ENCODE peak calls at places on chromosome 13, in six cellular contexts. R is tibial nerve, X is Caco-2, M is HCT116, N is lower lobe of right lung, V is body of pancreas. S is an unnamed sample.

GRCh38 chr13:91922969-91923592 is 524.7 kb downstream of the GPC5 start:
- DNase-seq in R (no peak), X (no peak), M (no peak), N (no peak), V (no peak), S (peak; percentile 5)

GRCh38 chr13:28529836-28530235 is 34.9 kb upstream of the FLT1 start:
- DNase-seq in R (no peak), X (no peak), M (no peak), N (no peak), V (no peak), S (no peak)

GRCh38 chr13:98252931-98253470 is 75.9 kb upstream of the RNF113B start:
- DNase-seq in R (no peak), X (peak; percentile 63), M (peak; percentile 21), N (no peak), V (no peak), S (peak; percentile 59)

GRCh38 chr13:31875134-31875533 is 135.8 kb downstream of the RXFP2 start:
- DNase-seq in R (no peak), X (no peak), M (no peak), N (no peak), V (no peak), S (peak; percentile 13)

GRCh38 chr13:44810067-44810840 is 179.0 kb downstream of the NUFIP1 start:
- DNase-seq in R (no peak), X (no peak), M (no peak), N (no peak), V (peak; percentile 58), S (peak; percentile 48)

GRCh38 chr13:48930933-48931332 is 44.8 kb upstream of the FNDC3A start:
- DNase-seq in R (no peak), X (no peak), M (no peak), N (no peak), V (no peak), S (no peak)

GRCh38 chr13:47256618-47257017 is 359.8 kb upstream of the HTR2A start:
- DNase-seq in R (no peak), X (no peak), M (no peak), N (no peak), V (no peak), S (peak; percentile 90)

GRCh38 chr13:111011899-111012298 is 97.0 kb upstream of the ANKRD10 start:
- DNase-seq in R (no peak), X (no peak), M (no peak), N (no peak), V (no peak), S (no peak)

GRCh38 chr13:97015661-97016350 is 21.5 kb upstream of the OXGR1 start:
- DNase-seq in R (no peak), X (no peak), M (no peak), N (no peak), V (no peak), S (no peak)

GRCh38 chr13:22454586-22454985 is 726.2 kb upstream of the SGCG start:
- DNase-seq in R (no peak), X (no peak), M (no peak), N (no peak), V (no peak), S (no peak)

GRCh38 chr13:114101831-114102520 is 30.4 kb downstream of the RASA3 start:
- DNase-seq in R (peak; percentile 5), X (no peak), M (no peak), N (peak; percentile 41), V (peak; percentile 5), S (no peak)

GRCh38 chr13:23321534-23322241 is 111.8 kb downstream of the SACS start:
- DNase-seq in R (no peak), X (no peak), M (peak; percentile 26), N (no peak), V (no peak), S (peak; percentile 95)

GRCh38 chr13:106361621-106362020 is 173.8 kb downstream of the EFNB2 start:
- DNase-seq in R (no peak), X (no peak), M (no peak), N (no peak), V (no peak), S (no peak)

GRCh38 chr13:113089693-113090414 is 15.7 kb upstream of the F7 start:
- DNase-seq in R (no peak), X (no peak), M (no peak), N (peak; percentile 44), V (no peak), S (no peak)

GRCh38 chr13:42075517-42075916 is 27.1 kb downstream of the DGKH start:
- DNase-seq in R (no peak), X (no peak), M (no peak), N (no peak), V (no peak), S (no peak)

GRCh38 chr13:42083138-42083770 is 34.8 kb downstream of the DGKH start:
- DNase-seq in R (no peak), X (no peak), M (no peak), N (no peak), V (no peak), S (no peak)

GRCh38 chr13:42076309-42076713 is 27.9 kb downstream of the DGKH start:
- DNase-seq in R (no peak), X (no peak), M (no peak), N (no peak), V (no peak), S (peak; percentile 6)

GRCh38 chr13:42073683-42074082 is 25.2 kb downstream of the DGKH start:
- DNase-seq in R (no peak), X (no peak), M (no peak), N (no peak), V (no peak), S (peak; percentile 24)

DNA sequence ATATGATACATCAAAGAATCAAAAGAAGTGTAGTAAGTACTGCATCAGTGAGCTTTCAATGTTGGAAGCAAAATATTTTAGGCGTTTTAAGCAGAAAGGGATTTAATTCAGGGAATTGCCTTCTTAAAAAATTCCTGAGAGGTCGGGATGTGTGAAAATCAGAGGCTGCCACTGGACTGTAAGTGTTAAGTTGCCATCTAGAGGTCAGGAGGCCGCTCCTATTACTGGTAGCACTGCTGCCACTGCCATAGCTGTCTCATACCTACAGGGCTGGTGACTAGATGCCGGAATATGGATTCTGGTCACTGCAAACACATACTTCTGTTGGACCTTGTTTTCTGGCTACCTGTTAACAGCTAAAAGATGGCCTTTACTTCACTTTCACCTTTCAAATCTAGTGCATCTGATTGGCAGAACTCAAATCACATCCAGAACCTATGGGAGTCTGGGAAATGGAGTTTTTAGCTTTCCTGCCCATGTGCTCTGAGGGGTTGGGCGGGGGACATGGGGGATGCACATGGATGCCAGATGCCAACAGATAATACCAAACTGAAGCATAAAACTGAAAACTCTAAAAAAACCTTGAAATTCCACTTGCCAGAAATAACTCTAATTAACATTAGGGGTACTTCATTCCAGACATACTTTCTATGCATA is 29.8 kb downstream of the DGKH start:
- DNase-seq in R (no peak), X (peak; percentile 19), M (no peak), N (no peak), V (peak; percentile 28), S (no peak)
- TF ChIP-seq CTCF in R (no peak), X (no peak), M (no peak), N (no peak), V (no peak), S (no peak)

GRCh38 chr13:107864543-107865460 is 350.5 kb downstream of the LIG4 start:
- DNase-seq in R (no peak), X (peak; percentile 50), M (no peak), N (no peak), V (peak; percentile 23), S (peak; percentile 80)

GRCh38 chr13:107866666-107867623 is 348.4 kb downstream of the LIG4 start:
- DNase-seq in R (no peak), X (no peak), M (no peak), N (no peak), V (peak; percentile 25), S (peak; percentile 39)

GRCh38 chr13:107867701-107868661 is 347.4 kb downstream of the LIG4 start:
- DNase-seq in R (no peak), X (no peak), M (no peak), N (no peak), V (peak; percentile 35), S (peak; percentile 39)

GRCh38 chr13:107866007-107866665 is 349.2 kb downstream of the LIG4 start:
- DNase-seq in R (no peak), X (no peak), M (no peak), N (no peak), V (peak; percentile 40), S (peak; percentile 33)

DNA sequence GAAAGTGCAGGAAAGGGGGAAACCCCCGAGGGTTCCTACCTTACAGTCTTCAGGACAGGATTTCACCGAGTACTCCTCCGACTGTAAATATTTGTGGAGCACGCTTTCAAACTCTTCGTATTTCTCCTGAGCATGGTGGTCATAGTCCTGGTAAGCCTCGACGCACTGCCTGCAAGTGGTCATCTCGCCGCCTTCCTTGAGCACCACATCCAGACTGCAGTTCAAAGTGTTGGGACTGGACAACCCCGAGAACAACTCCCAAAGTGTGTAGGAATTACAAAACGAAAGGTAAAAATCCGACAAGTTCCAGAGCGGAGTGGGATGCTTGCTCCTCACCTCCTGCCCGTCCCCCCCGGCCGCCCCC is 349.7 kb downstream of the LIG4 start:
- DNase-seq in R (no peak), X (no peak), M (no peak), N (no peak), V (no peak), S (peak; percentile 18)
- H3K4me3 ChIP-seq in R (peak overlapping the region; percentile 52), X (no peak overlapping the region), M (no peak overlapping the region), N (peak overlapping the region; percentile 51), V (no peak overlapping the region), S (peak overlapping the region; percentile 58)

GRCh38 chr13:41942462-41943094 is 18.3 kb downstream of the VWA8 start:
- DNase-seq in R (no peak), X (peak; percentile 50), M (no peak), N (no peak), V (no peak), S (peak; percentile 60)
- TF ChIP-seq CTCF in R (no peak), X (peak; percentile 55), M (no peak), N (no peak), V (no peak), S (peak; percentile 51)

GRCh38 chr13:102260256-102260655 is 141.6 kb downstream of the FGF14 start:
- DNase-seq in R (no peak), X (no peak), M (no peak), N (no peak), V (no peak), S (no peak)
- H3K4me3 ChIP-seq in R (no peak overlapping the region), X (no peak overlapping the region), M (no peak overlapping the region), N (no peak overlapping the region), V (no peak overlapping the region), S (no peak overlapping the region)

GRCh38 chr13:24680258-24680920 is at the start of gene ATP12A:
- DNase-seq in R (no peak), X (peak; percentile 55), M (no peak), N (no peak), V (peak; percentile 57), S (no peak)
- TF ChIP-seq CTCF in R (no peak), X (peak; percentile 30), M (no peak), N (no peak), V (no peak), S (no peak)

GRCh38 chr13:80341771-80342271 is 895 bp upstream of the SPRY2 start:
- DNase-seq in R (no peak), X (peak; percentile 59), M (no peak), N (peak; percentile 76), V (peak; percentile 61), S (peak; percentile 71)
- H3K4me3 ChIP-seq in R (peak overlapping the region; percentile 96), X (peak overlapping the region; percentile 84), M (peak overlapping the region; percentile 72), N (peak overlapping the region; percentile 73), V (peak overlapping the region; percentile 10), S (peak overlapping the region; percentile 66)

GRCh38 chr13:37640499-37640898 is 41.9 kb upstream of the POSTN start:
- DNase-seq in R (no peak), X (peak; percentile 10), M (no peak), N (no peak), V (peak; percentile 16), S (peak; percentile 91)
- TF ChIP-seq CTCF in R (peak; percentile 7), X (peak; percentile 49), M (no peak), N (peak; percentile 24), V (peak; percentile 18), S (peak; percentile 82)

GRCh38 chr13:84137292-84137691 is 255.0 kb upstream of the SLITRK1 start:
- DNase-seq in R (no peak), X (no peak), M (no peak), N (no peak), V (no peak), S (no peak)
- H3K4me3 ChIP-seq in R (no peak overlapping the region), X (no peak overlapping the region), M (no peak overlapping the region), N (peak overlapping the region; percentile 10), V (no peak overlapping the region), S (no peak overlapping the region)

S was measured in fibroblast of pulmonary artery.